ENCODE peak calls at places on chromosomes 3 and 15, in nine cellular contexts. One of them, this sample, is unnamed.

GRCh38 chr3:71097557-71097956 is 486.0 kb downstream of the FOXP1 start:
- DNase-seq in activated CD4-positive, alpha-beta T cell treated with anti-CD3 and anti-CD28 coated beads, Interleukin-2, amount 50 U/mL, for 1 hour: no peak
- DNase-seq in activated T-helper 1 cell treated with anti-CD3 and anti-CD28 coated beads, Interleukin-2, amount 50 U/mL, for 16 hours: no peak
- DNase-seq in psoas muscle: no peak
- DNase-seq in A549: no peak
- DNase-seq in naive thymus-derived CD8-positive, alpha-beta T cell: no peak
- DNase-seq in activated CD8-positive, alpha-beta memory T cell treated with anti-CD3 and anti-CD28 coated beads for 1 hour: no peak
- DNase-seq in stimulated activated naive CD8-positive, alpha-beta T cell treated with anti-CD3 and anti-CD28 coated beads, Interleukin-15, amount 100 ng/mL, for 72 hours: no peak
- DNase-seq in iPS-NIHi11: no peak
- DNase-seq in this sample: no peak

GRCh38 chr3:107676469-107677309 is 153.9 kb downstream of the BBX start:
- DNase-seq in activated CD4-positive, alpha-beta T cell treated with anti-CD3 and anti-CD28 coated beads, Interleukin-2, amount 50 U/mL, for 1 hour: no peak
- DNase-seq in activated T-helper 1 cell treated with anti-CD3 and anti-CD28 coated beads, Interleukin-2, amount 50 U/mL, for 16 hours: no peak
- DNase-seq in psoas muscle: no peak
- DNase-seq in A549: peak
- DNase-seq in naive thymus-derived CD8-positive, alpha-beta T cell: peak
- DNase-seq in activated CD8-positive, alpha-beta memory T cell treated with anti-CD3 and anti-CD28 coated beads for 1 hour: no peak
- DNase-seq in stimulated activated naive CD8-positive, alpha-beta T cell treated with anti-CD3 and anti-CD28 coated beads, Interleukin-15, amount 100 ng/mL, for 72 hours: no peak
- DNase-seq in iPS-NIHi11: peak
- DNase-seq in this sample: no peak

GRCh38 chr15:43998607-43999006 is 171.8 kb downstream of the WDR76 start:
- DNase-seq in activated CD4-positive, alpha-beta T cell treated with anti-CD3 and anti-CD28 coated beads, Interleukin-2, amount 50 U/mL, for 1 hour: no peak
- DNase-seq in activated T-helper 1 cell treated with anti-CD3 and anti-CD28 coated beads, Interleukin-2, amount 50 U/mL, for 16 hours: no peak
- DNase-seq in psoas muscle: no peak
- DNase-seq in A549: peak
- DNase-seq in naive thymus-derived CD8-positive, alpha-beta T cell: no peak
- DNase-seq in activated CD8-positive, alpha-beta memory T cell treated with anti-CD3 and anti-CD28 coated beads for 1 hour: no peak
- DNase-seq in stimulated activated naive CD8-positive, alpha-beta T cell treated with anti-CD3 and anti-CD28 coated beads, Interleukin-15, amount 100 ng/mL, for 72 hours: no peak
- DNase-seq in iPS-NIHi11: no peak
- DNase-seq in this sample: no peak

GRCh38 chr3:74067296-74067695 is 442.6 kb upstream of the PDZRN3 start:
- DNase-seq in activated CD4-positive, alpha-beta T cell treated with anti-CD3 and anti-CD28 coated beads, Interleukin-2, amount 50 U/mL, for 1 hour: no peak
- DNase-seq in activated T-helper 1 cell treated with anti-CD3 and anti-CD28 coated beads, Interleukin-2, amount 50 U/mL, for 16 hours: no peak
- DNase-seq in psoas muscle: no peak
- DNase-seq in A549: no peak
- DNase-seq in naive thymus-derived CD8-positive, alpha-beta T cell: no peak
- DNase-seq in activated CD8-positive, alpha-beta memory T cell treated with anti-CD3 and anti-CD28 coated beads for 1 hour: no peak
- DNase-seq in stimulated activated naive CD8-positive, alpha-beta T cell treated with anti-CD3 and anti-CD28 coated beads, Interleukin-15, amount 100 ng/mL, for 72 hours: no peak
- DNase-seq in iPS-NIHi11: no peak
- DNase-seq in this sample: no peak

GRCh38 chr3:127206154-127206553 is 13.2 kb downstream of the PRR23E start:
- DNase-seq in activated CD4-positive, alpha-beta T cell treated with anti-CD3 and anti-CD28 coated beads, Interleukin-2, amount 50 U/mL, for 1 hour: no peak
- DNase-seq in activated T-helper 1 cell treated with anti-CD3 and anti-CD28 coated beads, Interleukin-2, amount 50 U/mL, for 16 hours: no peak
- DNase-seq in psoas muscle: no peak
- DNase-seq in A549: no peak
- DNase-seq in naive thymus-derived CD8-positive, alpha-beta T cell: no peak
- DNase-seq in activated CD8-positive, alpha-beta memory T cell treated with anti-CD3 and anti-CD28 coated beads for 1 hour: no peak
- DNase-seq in stimulated activated naive CD8-positive, alpha-beta T cell treated with anti-CD3 and anti-CD28 coated beads, Interleukin-15, amount 100 ng/mL, for 72 hours: no peak
- DNase-seq in iPS-NIHi11: no peak
- DNase-seq in this sample: no peak

GRCh38 chr3:62300617-62301016 is 72.7 kb downstream of the FEZF2 start:
- DNase-seq in activated CD4-positive, alpha-beta T cell treated with anti-CD3 and anti-CD28 coated beads, Interleukin-2, amount 50 U/mL, for 1 hour: no peak
- DNase-seq in activated T-helper 1 cell treated with anti-CD3 and anti-CD28 coated beads, Interleukin-2, amount 50 U/mL, for 16 hours: no peak
- DNase-seq in psoas muscle: no peak
- DNase-seq in A549: no peak
- DNase-seq in naive thymus-derived CD8-positive, alpha-beta T cell: no peak
- DNase-seq in activated CD8-positive, alpha-beta memory T cell treated with anti-CD3 and anti-CD28 coated beads for 1 hour: no peak
- DNase-seq in stimulated activated naive CD8-positive, alpha-beta T cell treated with anti-CD3 and anti-CD28 coated beads, Interleukin-15, amount 100 ng/mL, for 72 hours: no peak
- DNase-seq in iPS-NIHi11: no peak
- DNase-seq in this sample: no peak

GRCh38 chr15:27126449-27126848 is 155.5 kb downstream of the GABRG3 start:
- DNase-seq in activated CD4-positive, alpha-beta T cell treated with anti-CD3 and anti-CD28 coated beads, Interleukin-2, amount 50 U/mL, for 1 hour: no peak
- DNase-seq in activated T-helper 1 cell treated with anti-CD3 and anti-CD28 coated beads, Interleukin-2, amount 50 U/mL, for 16 hours: no peak
- DNase-seq in psoas muscle: no peak
- DNase-seq in A549: no peak
- DNase-seq in naive thymus-derived CD8-positive, alpha-beta T cell: no peak
- DNase-seq in activated CD8-positive, alpha-beta memory T cell treated with anti-CD3 and anti-CD28 coated beads for 1 hour: no peak
- DNase-seq in stimulated activated naive CD8-positive, alpha-beta T cell treated with anti-CD3 and anti-CD28 coated beads, Interleukin-15, amount 100 ng/mL, for 72 hours: no peak
- DNase-seq in iPS-NIHi11: no peak
- DNase-seq in this sample: no peak

GRCh38 chr3:196263819-196264218 is 23.7 kb downstream of the PCYT1A start:
- DNase-seq in activated CD4-positive, alpha-beta T cell treated with anti-CD3 and anti-CD28 coated beads, Interleukin-2, amount 50 U/mL, for 1 hour: no peak
- DNase-seq in activated T-helper 1 cell treated with anti-CD3 and anti-CD28 coated beads, Interleukin-2, amount 50 U/mL, for 16 hours: no peak
- DNase-seq in psoas muscle: no peak
- DNase-seq in A549: no peak
- DNase-seq in naive thymus-derived CD8-positive, alpha-beta T cell: no peak
- DNase-seq in activated CD8-positive, alpha-beta memory T cell treated with anti-CD3 and anti-CD28 coated beads for 1 hour: no peak
- DNase-seq in stimulated activated naive CD8-positive, alpha-beta T cell treated with anti-CD3 and anti-CD28 coated beads, Interleukin-15, amount 100 ng/mL, for 72 hours: no peak
- DNase-seq in iPS-NIHi11: no peak
- DNase-seq in this sample: no peak

GRCh38 chr3:184362668-184363540 is 1.4 kb downstream of the POLR2H start:
- DNase-seq in activated CD4-positive, alpha-beta T cell treated with anti-CD3 and anti-CD28 coated beads, Interleukin-2, amount 50 U/mL, for 1 hour: peak
- DNase-seq in activated T-helper 1 cell treated with anti-CD3 and anti-CD28 coated beads, Interleukin-2, amount 50 U/mL, for 16 hours: peak
- DNase-seq in psoas muscle: peak
- DNase-seq in A549: peak
- DNase-seq in naive thymus-derived CD8-positive, alpha-beta T cell: peak
- DNase-seq in activated CD8-positive, alpha-beta memory T cell treated with anti-CD3 and anti-CD28 coated beads for 1 hour: peak
- DNase-seq in stimulated activated naive CD8-positive, alpha-beta T cell treated with anti-CD3 and anti-CD28 coated beads, Interleukin-15, amount 100 ng/mL, for 72 hours: peak
- DNase-seq in iPS-NIHi11: peak
- DNase-seq in this sample: peak

GRCh38 chr3:42507751-42508335 is 5.4 kb downstream of the VIPR1 start:
- DNase-seq in activated CD4-positive, alpha-beta T cell treated with anti-CD3 and anti-CD28 coated beads, Interleukin-2, amount 50 U/mL, for 1 hour: no peak
- DNase-seq in activated T-helper 1 cell treated with anti-CD3 and anti-CD28 coated beads, Interleukin-2, amount 50 U/mL, for 16 hours: no peak
- DNase-seq in psoas muscle: no peak
- DNase-seq in A549: no peak
- DNase-seq in naive thymus-derived CD8-positive, alpha-beta T cell: no peak
- DNase-seq in activated CD8-positive, alpha-beta memory T cell treated with anti-CD3 and anti-CD28 coated beads for 1 hour: no peak
- DNase-seq in stimulated activated naive CD8-positive, alpha-beta T cell treated with anti-CD3 and anti-CD28 coated beads, Interleukin-15, amount 100 ng/mL, for 72 hours: no peak
- DNase-seq in iPS-NIHi11: no peak
- DNase-seq in this sample: peak

GRCh38 chr3:27669505-27670085 is 52.5 kb downstream of the EOMES start:
- DNase-seq in activated CD4-positive, alpha-beta T cell treated with anti-CD3 and anti-CD28 coated beads, Interleukin-2, amount 50 U/mL, for 1 hour: no peak
- DNase-seq in activated T-helper 1 cell treated with anti-CD3 and anti-CD28 coated beads, Interleukin-2, amount 50 U/mL, for 16 hours: no peak
- DNase-seq in psoas muscle: no peak
- DNase-seq in A549: no peak
- DNase-seq in naive thymus-derived CD8-positive, alpha-beta T cell: no peak
- DNase-seq in activated CD8-positive, alpha-beta memory T cell treated with anti-CD3 and anti-CD28 coated beads for 1 hour: no peak
- DNase-seq in stimulated activated naive CD8-positive, alpha-beta T cell treated with anti-CD3 and anti-CD28 coated beads, Interleukin-15, amount 100 ng/mL, for 72 hours: no peak
- DNase-seq in iPS-NIHi11: no peak
- DNase-seq in this sample: no peak

GRCh38 chr15:58369261-58369699 is 62.5 kb upstream of the LIPC start:
- DNase-seq in activated CD4-positive, alpha-beta T cell treated with anti-CD3 and anti-CD28 coated beads, Interleukin-2, amount 50 U/mL, for 1 hour: peak
- DNase-seq in activated T-helper 1 cell treated with anti-CD3 and anti-CD28 coated beads, Interleukin-2, amount 50 U/mL, for 16 hours: no peak
- DNase-seq in psoas muscle: no peak
- DNase-seq in A549: no peak
- DNase-seq in naive thymus-derived CD8-positive, alpha-beta T cell: peak
- DNase-seq in activated CD8-positive, alpha-beta memory T cell treated with anti-CD3 and anti-CD28 coated beads for 1 hour: no peak
- DNase-seq in stimulated activated naive CD8-positive, alpha-beta T cell treated with anti-CD3 and anti-CD28 coated beads, Interleukin-15, amount 100 ng/mL, for 72 hours: no peak
- DNase-seq in iPS-NIHi11: no peak
- DNase-seq in this sample: no peak

GRCh38 chr3:186760141-186760813 is 23.1 kb upstream of the EIF4A2 start:
- DNase-seq in activated CD4-positive, alpha-beta T cell treated with anti-CD3 and anti-CD28 coated beads, Interleukin-2, amount 50 U/mL, for 1 hour: no peak
- DNase-seq in activated T-helper 1 cell treated with anti-CD3 and anti-CD28 coated beads, Interleukin-2, amount 50 U/mL, for 16 hours: no peak
- DNase-seq in psoas muscle: no peak
- DNase-seq in A549: no peak
- DNase-seq in naive thymus-derived CD8-positive, alpha-beta T cell: no peak
- DNase-seq in activated CD8-positive, alpha-beta memory T cell treated with anti-CD3 and anti-CD28 coated beads for 1 hour: no peak
- DNase-seq in stimulated activated naive CD8-positive, alpha-beta T cell treated with anti-CD3 and anti-CD28 coated beads, Interleukin-15, amount 100 ng/mL, for 72 hours: no peak
- DNase-seq in iPS-NIHi11: no peak
- DNase-seq in this sample: no peak

GRCh38 chr3:94946683-94947082 is 883.8 kb downstream of the NSUN3 start:
- DNase-seq in activated CD4-positive, alpha-beta T cell treated with anti-CD3 and anti-CD28 coated beads, Interleukin-2, amount 50 U/mL, for 1 hour: no peak
- DNase-seq in activated T-helper 1 cell treated with anti-CD3 and anti-CD28 coated beads, Interleukin-2, amount 50 U/mL, for 16 hours: no peak
- DNase-seq in psoas muscle: no peak
- DNase-seq in A549: no peak
- DNase-seq in naive thymus-derived CD8-positive, alpha-beta T cell: no peak
- DNase-seq in activated CD8-positive, alpha-beta memory T cell treated with anti-CD3 and anti-CD28 coated beads for 1 hour: no peak
- DNase-seq in stimulated activated naive CD8-positive, alpha-beta T cell treated with anti-CD3 and anti-CD28 coated beads, Interleukin-15, amount 100 ng/mL, for 72 hours: no peak
- DNase-seq in iPS-NIHi11: no peak
- DNase-seq in this sample: no peak

This sample was measured in cerebellar nuclear complex.